ENCODE peak calls at places on chromosomes 7 and 10, in six cellular contexts. O is esophagus muscularis mucosa; J is CD4-positive, CD25-positive, alpha-beta regulatory T cell; R is naive thymus-derived CD8-positive, alpha-beta T cell; G is brain microvascular endothelial cell; V is activated CD4-positive, alpha-beta T cell treated with anti-CD3 and anti-CD28 coated beads for 48 hours. P is an unnamed sample.

GRCh38 chr10:89525556-89525955 is 9.8 kb downstream of the SLC16A12 start:
- DNase-seq in J (no peak), R (no peak), V (no peak), O (no peak), G (no peak), P (no peak)

GRCh38 chr7:39609462-39610149 is 13.8 kb upstream of the RALA start:
- DNase-seq in G (no peak), J (no peak), O (no peak), R (no peak), V (peak), P (peak)

GRCh38 chr10:69065406-69066361 is 22.2 kb upstream of the SRGN start:
- DNase-seq in J (no peak), V (peak), O (no peak), R (no peak), G (peak), P (no peak)

GRCh38 chr7:99392659-99393362 is 15.6 kb downstream of the PDAP1 start:
- DNase-seq in V (peak), R (peak), O (peak), J (peak), G (no peak), P (peak)

GRCh38 chr10:80176526-80176925 is 28.8 kb downstream of the ANXA11 start:
- DNase-seq in G (no peak), R (no peak), O (no peak), J (no peak), V (no peak), P (no peak)

GRCh38 chr7:72183835-72184234 is 228.3 kb downstream of the CALN1 start:
- DNase-seq in G (no peak), V (no peak), J (no peak), O (no peak), R (no peak), P (no peak)

GRCh38 chr10:104349623-104350142 is 4.0 kb upstream of the CFAP58 start:
- DNase-seq in O (no peak), R (no peak), G (no peak), J (no peak), V (no peak), P (peak)

GRCh38 chr10:78524342-78524741 is 490.7 kb downstream of the RPS24 start:
- DNase-seq in J (no peak), V (no peak), O (no peak), R (no peak), G (no peak), P (no peak)

GRCh38 chr7:130440527-130441365 is at the start of gene CEP41:
- DNase-seq in V (peak), O (peak), G (peak), R (peak), J (peak), P (peak)